ENCODE peak calls at places on chromosomes 16 and 17, in ten cellular contexts. One of them, this sample, is unnamed. For H3K4me1, the result is how much of the 10 kb centered on the place peaks cover.

GRCh38 chr17:19513897-19514488 is 19.7 kb upstream of the SLC47A1 start:
- DNase-seq in HepG2: peak
- DNase-seq in tibial nerve: peak
- DNase-seq in sigmoid colon: peak
- DNase-seq in transverse colon: peak
- DNase-seq in GM12878: no peak
- DNase-seq in stomach: peak
- DNase-seq in A549: peak
- DNase-seq in ovary: peak
- DNase-seq in esophagus muscularis mucosa: no peak
- DNase-seq in this sample: peak

GRCh38 chr17:30952645-30953393 is 18.0 kb upstream of the RNF135 start:
- DNase-seq in esophagus muscularis mucosa: no peak
- DNase-seq in sigmoid colon: peak
- DNase-seq in transverse colon: peak
- DNase-seq in A549: no peak
- DNase-seq in GM12878: no peak
- DNase-seq in ovary: no peak
- DNase-seq in HepG2: no peak
- DNase-seq in stomach: no peak
- DNase-seq in tibial nerve: no peak
- DNase-seq in this sample: no peak

GRCh38 chr16:69522732-69523404 is 42.9 kb upstream of the NFAT5 start:
- DNase-seq in esophagus muscularis mucosa: no peak
- DNase-seq in tibial nerve: no peak
- DNase-seq in GM12878: no peak
- DNase-seq in sigmoid colon: no peak
- DNase-seq in stomach: no peak
- DNase-seq in HepG2: peak
- DNase-seq in transverse colon: no peak
- DNase-seq in ovary: no peak
- DNase-seq in A549: peak
- DNase-seq in this sample: no peak

GRCh38 chr17:48961516-48962233 is 6.7 kb downstream of the GIP start:
- DNase-seq in ovary: no peak
- DNase-seq in esophagus muscularis mucosa: no peak
- DNase-seq in A549: peak
- DNase-seq in sigmoid colon: no peak
- DNase-seq in stomach: no peak
- DNase-seq in HepG2: peak
- DNase-seq in tibial nerve: no peak
- DNase-seq in GM12878: no peak
- DNase-seq in transverse colon: no peak
- DNase-seq in this sample: no peak

GRCh38 chr17:3602499-3602898 is 6.7 kb downstream of the TRPV1 start:
- DNase-seq in transverse colon: no peak
- DNase-seq in ovary: no peak
- DNase-seq in stomach: no peak
- DNase-seq in esophagus muscularis mucosa: no peak
- DNase-seq in HepG2: peak
- DNase-seq in A549: peak
- DNase-seq in GM12878: no peak
- DNase-seq in sigmoid colon: no peak
- DNase-seq in tibial nerve: no peak
- DNase-seq in this sample: no peak

GRCh38 chr17:10631048-10631700 is 25.9 kb downstream of the MYH3 start:
- DNase-seq in ovary: peak
- DNase-seq in esophagus muscularis mucosa: no peak
- DNase-seq in GM12878: no peak
- DNase-seq in A549: peak
- DNase-seq in HepG2: no peak
- DNase-seq in tibial nerve: no peak
- DNase-seq in transverse colon: peak
- DNase-seq in sigmoid colon: no peak
- DNase-seq in stomach: no peak
- DNase-seq in this sample: no peak

GRCh38 chr17:4877089-4877488 is 22.2 kb upstream of the C17orf107 start:
- DNase-seq in stomach: no peak
- DNase-seq in ovary: no peak
- DNase-seq in transverse colon: no peak
- DNase-seq in GM12878: no peak
- DNase-seq in esophagus muscularis mucosa: no peak
- DNase-seq in A549: no peak
- DNase-seq in HepG2: no peak
- DNase-seq in tibial nerve: no peak
- DNase-seq in sigmoid colon: no peak
- DNase-seq in this sample: no peak

GRCh38 chr16:88769617-88770458 is 15.2 kb downstream of the PIEZO1 start:
- DNase-seq in transverse colon: peak
- DNase-seq in GM12878: no peak
- DNase-seq in HepG2: no peak
- DNase-seq in A549: peak
- DNase-seq in esophagus muscularis mucosa: no peak
- DNase-seq in stomach: no peak
- DNase-seq in sigmoid colon: no peak
- DNase-seq in ovary: no peak
- DNase-seq in tibial nerve: no peak
- DNase-seq in this sample: peak

GRCh38 chr16:88560722-88561484 is 9.3 kb upstream of the ZC3H18 start:
- DNase-seq in esophagus muscularis mucosa: no peak
- DNase-seq in sigmoid colon: no peak
- DNase-seq in transverse colon: no peak
- DNase-seq in ovary: no peak
- DNase-seq in HepG2: peak
- DNase-seq in GM12878: no peak
- DNase-seq in stomach: no peak
- DNase-seq in tibial nerve: no peak
- DNase-seq in A549: no peak
- DNase-seq in this sample: no peak

GRCh38 chr17:6641374-6641818 is 536 bp downstream of the TXNDC17 start:
- DNase-seq in stomach: no peak
- DNase-seq in A549: no peak
- DNase-seq in GM12878: no peak
- DNase-seq in esophagus muscularis mucosa: no peak
- DNase-seq in tibial nerve: no peak
- DNase-seq in sigmoid colon: no peak
- DNase-seq in transverse colon: no peak
- DNase-seq in ovary: no peak
- DNase-seq in HepG2: no peak
- DNase-seq in this sample: no peak

GRCh38 chr16:588639-588888 is 1.3 kb upstream of the RAB40C start:
- DNase-seq in stomach: peak
- DNase-seq in ovary: no peak
- DNase-seq in tibial nerve: no peak
- DNase-seq in esophagus muscularis mucosa: no peak
- DNase-seq in A549: peak
- DNase-seq in transverse colon: peak
- DNase-seq in HepG2: no peak
- DNase-seq in GM12878: no peak
- DNase-seq in sigmoid colon: no peak
- DNase-seq in this sample: no peak

GRCh38 chr16:51535591-51535990 is 384.5 kb upstream of the SALL1 start:
- DNase-seq in A549: no peak
- DNase-seq in ovary: no peak
- DNase-seq in transverse colon: no peak
- DNase-seq in sigmoid colon: no peak
- DNase-seq in HepG2: no peak
- DNase-seq in tibial nerve: no peak
- DNase-seq in stomach: no peak
- DNase-seq in GM12878: no peak
- DNase-seq in esophagus muscularis mucosa: peak
- DNase-seq in this sample: no peak

GRCh38 chr16:51544850-51545467 is 393.9 kb upstream of the SALL1 start:
- DNase-seq in A549: no peak
- DNase-seq in ovary: no peak
- DNase-seq in transverse colon: no peak
- DNase-seq in sigmoid colon: no peak
- DNase-seq in tibial nerve: no peak
- DNase-seq in stomach: no peak
- DNase-seq in GM12878: no peak
- DNase-seq in esophagus muscularis mucosa: peak
- DNase-seq in HepG2: no peak
- DNase-seq in this sample: no peak

GRCh38 chr16:51542856-51543510 is 391.9 kb upstream of the SALL1 start:
- DNase-seq in esophagus muscularis mucosa: peak
- DNase-seq in A549: no peak
- DNase-seq in HepG2: no peak
- DNase-seq in GM12878: no peak
- DNase-seq in transverse colon: no peak
- DNase-seq in tibial nerve: no peak
- DNase-seq in stomach: no peak
- DNase-seq in ovary: no peak
- DNase-seq in sigmoid colon: no peak
- DNase-seq in this sample: no peak

GRCh38 chr16:51538707-51539604 is 387.9 kb upstream of the SALL1 start:
- DNase-seq in HepG2: peak
- DNase-seq in transverse colon: no peak
- DNase-seq in A549: peak
- DNase-seq in stomach: no peak
- DNase-seq in tibial nerve: no peak
- DNase-seq in ovary: no peak
- DNase-seq in sigmoid colon: no peak
- DNase-seq in esophagus muscularis mucosa: peak
- DNase-seq in GM12878: no peak
- DNase-seq in this sample: no peak

DNA sequence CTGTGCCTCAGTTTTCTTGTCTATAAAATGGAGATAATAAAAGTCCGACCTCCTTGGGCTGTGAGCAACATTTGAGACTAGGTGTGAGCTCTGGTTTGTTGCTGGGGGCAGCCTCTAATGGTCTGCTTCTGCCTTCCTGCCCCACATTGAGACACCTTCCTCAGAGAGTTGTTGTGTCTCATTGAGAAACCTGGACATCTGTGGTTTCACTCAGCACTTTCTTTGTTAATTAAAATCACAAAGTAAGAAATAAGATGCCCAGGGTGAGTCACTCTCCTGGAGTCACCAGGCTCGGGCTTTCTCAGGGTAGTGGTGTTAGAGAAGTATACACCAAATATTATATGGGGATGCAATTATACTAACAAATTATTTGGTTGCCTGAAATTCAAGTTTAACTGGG is 389.2 kb upstream of the SALL1 start:
- DNase-seq in stomach: no peak
- DNase-seq in sigmoid colon: no peak
- DNase-seq in A549: no peak
- DNase-seq in transverse colon: no peak
- DNase-seq in HepG2: no peak
- DNase-seq in tibial nerve: no peak
- DNase-seq in GM12878: no peak
- DNase-seq in ovary: no peak
- DNase-seq in esophagus muscularis mucosa: peak
- DNase-seq in this sample: no peak
- H3K4me1 ChIP-seq in stomach: under half
- H3K4me1 ChIP-seq in sigmoid colon: under half
- H3K4me1 ChIP-seq in A549: under half
- H3K4me1 ChIP-seq in transverse colon: under half
- H3K4me1 ChIP-seq in HepG2: under half
- H3K4me1 ChIP-seq in tibial nerve: under half
- H3K4me1 ChIP-seq in GM12878: under half
- H3K4me1 ChIP-seq in ovary: under half
- H3K4me1 ChIP-seq in esophagus muscularis mucosa: under half
- H3K4me1 ChIP-seq in this sample: under half

GRCh38 chr17:16440814-16441629 is 25.7 kb downstream of the TRPV2 start:
- DNase-seq in A549: no peak
- DNase-seq in esophagus muscularis mucosa: no peak
- DNase-seq in ovary: no peak
- DNase-seq in tibial nerve: no peak
- DNase-seq in sigmoid colon: no peak
- DNase-seq in GM12878: no peak
- DNase-seq in stomach: no peak
- DNase-seq in HepG2: no peak
- DNase-seq in transverse colon: no peak
- DNase-seq in this sample: no peak
- TF ChIP-seq POLR2A in A549: no peak
- TF ChIP-seq POLR2A in esophagus muscularis mucosa: no peak
- TF ChIP-seq POLR2A in ovary: no peak
- TF ChIP-seq POLR2A in tibial nerve: no peak
- TF ChIP-seq POLR2A in sigmoid colon: no peak
- TF ChIP-seq POLR2A in GM12878: peak
- TF ChIP-seq POLR2A in stomach: no peak
- TF ChIP-seq POLR2A in HepG2: peak
- TF ChIP-seq POLR2A in transverse colon: no peak
- TF ChIP-seq POLR2A in this sample: no peak

GRCh38 chr17:75813081-75814020 is 28.7 kb downstream of the UNK start:
- DNase-seq in GM12878: no peak
- DNase-seq in A549: no peak
- DNase-seq in stomach: no peak
- DNase-seq in transverse colon: no peak
- DNase-seq in esophagus muscularis mucosa: no peak
- DNase-seq in tibial nerve: no peak
- DNase-seq in ovary: no peak
- DNase-seq in HepG2: no peak
- DNase-seq in sigmoid colon: no peak
- DNase-seq in this sample: no peak
- TF ChIP-seq EP300 in GM12878: no peak
- TF ChIP-seq EP300 in A549: no peak
- TF ChIP-seq EP300 in stomach: no peak
- TF ChIP-seq EP300 in transverse colon: no peak
- TF ChIP-seq EP300 in esophagus muscularis mucosa: no peak
- TF ChIP-seq EP300 in tibial nerve: no peak
- TF ChIP-seq EP300 in ovary: no peak
- TF ChIP-seq EP300 in HepG2: no peak
- TF ChIP-seq EP300 in sigmoid colon: no peak
- TF ChIP-seq EP300 in this sample: no peak

GRCh38 chr17:38357488-38358123 is 6.0 kb downstream of the SOCS7 start:
- DNase-seq in transverse colon: no peak
- DNase-seq in sigmoid colon: peak
- DNase-seq in A549: no peak
- DNase-seq in ovary: no peak
- DNase-seq in tibial nerve: no peak
- DNase-seq in HepG2: no peak
- DNase-seq in esophagus muscularis mucosa: no peak
- DNase-seq in stomach: no peak
- DNase-seq in GM12878: no peak
- DNase-seq in this sample: no peak

GRCh38 chr17:38354466-38354865 is 2.8 kb downstream of the SOCS7 start:
- DNase-seq in transverse colon: no peak
- DNase-seq in ovary: no peak
- DNase-seq in A549: no peak
- DNase-seq in sigmoid colon: no peak
- DNase-seq in HepG2: no peak
- DNase-seq in esophagus muscularis mucosa: no peak
- DNase-seq in GM12878: no peak
- DNase-seq in tibial nerve: no peak
- DNase-seq in stomach: no peak
- DNase-seq in this sample: no peak

GRCh38 chr17:38353084-38353604 is 1.5 kb downstream of the SOCS7 start:
- DNase-seq in GM12878: no peak
- DNase-seq in sigmoid colon: no peak
- DNase-seq in tibial nerve: no peak
- DNase-seq in ovary: no peak
- DNase-seq in stomach: no peak
- DNase-seq in A549: no peak
- DNase-seq in HepG2: no peak
- DNase-seq in esophagus muscularis mucosa: no peak
- DNase-seq in transverse colon: no peak
- DNase-seq in this sample: no peak

GRCh38 chr17:38353668-38354067 is 2.0 kb downstream of the SOCS7 start:
- DNase-seq in esophagus muscularis mucosa: no peak
- DNase-seq in GM12878: no peak
- DNase-seq in ovary: no peak
- DNase-seq in transverse colon: no peak
- DNase-seq in sigmoid colon: no peak
- DNase-seq in tibial nerve: no peak
- DNase-seq in stomach: no peak
- DNase-seq in A549: no peak
- DNase-seq in HepG2: no peak
- DNase-seq in this sample: no peak

GRCh38 chr17:38355256-38355655 is 3.6 kb downstream of the SOCS7 start:
- DNase-seq in tibial nerve: no peak
- DNase-seq in esophagus muscularis mucosa: no peak
- DNase-seq in transverse colon: no peak
- DNase-seq in ovary: no peak
- DNase-seq in HepG2: no peak
- DNase-seq in GM12878: no peak
- DNase-seq in stomach: no peak
- DNase-seq in sigmoid colon: no peak
- DNase-seq in A549: no peak
- DNase-seq in this sample: no peak
- H3K4me1 ChIP-seq in tibial nerve: under half
- H3K4me1 ChIP-seq in esophagus muscularis mucosa: half or more
- H3K4me1 ChIP-seq in transverse colon: half or more
- H3K4me1 ChIP-seq in ovary: under half
- H3K4me1 ChIP-seq in HepG2: half or more
- H3K4me1 ChIP-seq in GM12878: under half
- H3K4me1 ChIP-seq in stomach: under half
- H3K4me1 ChIP-seq in sigmoid colon: under half
- H3K4me1 ChIP-seq in A549: under half
- H3K4me1 ChIP-seq in this sample: under half